ENCODE peak calls at places on chromosomes 5 and 9, in five cellular contexts. V, L, N, Y and J are unnamed samples.

GRCh38 chr9:109411818-109412352 is 86.2 kb downstream of the PTPN3 start:
- DNase-seq in V (no peak), L (no peak), N (no peak), Y (no peak), J (peak; percentile 64)

GRCh38 chr5:99032234-99033013 is 103.6 kb upstream of the CHD1 start:
- DNase-seq in V (no peak), L (peak; percentile 65), N (no peak), Y (no peak), J (peak; percentile 39)

GRCh38 chr9:97512966-97513560 is 11.6 kb downstream of the TMOD1 start:
- DNase-seq in V (no peak), L (no peak), N (no peak), Y (no peak), J (no peak)

GRCh38 chr5:131769961-131770360 is 26.9 kb downstream of the FNIP1 start:
- DNase-seq in V (no peak), L (no peak), N (no peak), Y (no peak), J (no peak)

GRCh38 chr9:89686134-89686533 is 81.3 kb downstream of the GADD45G start:
- DNase-seq in V (peak; percentile 95), L (no peak), N (no peak), Y (no peak), J (no peak)

GRCh38 chr9:73151653-73152382 is at the start of gene ANXA1:
- DNase-seq in V (no peak), L (no peak), N (no peak), Y (no peak), J (no peak)

GRCh38 chr9:12740845-12741244 is 34.0 kb upstream of the LURAP1L start:
- DNase-seq in V (no peak), L (no peak), N (no peak), Y (no peak), J (no peak)

GRCh38 chr5:102107865-102108264 is 188.2 kb downstream of the SLCO4C1 start:
- DNase-seq in V (no peak), L (no peak), N (no peak), Y (no peak), J (no peak)

GRCh38 chr9:127556871-127557270 is 55.2 kb upstream of the STXBP1 start:
- DNase-seq in V (peak; percentile 38), L (no peak), N (no peak), Y (no peak), J (no peak)